ENCODE peak calls at places on chromosomes 12 and 14, in five cellular contexts. P is upper lobe of left lung, S is transverse colon, C is GM23338, O is Panc1. W is an unnamed sample. For H3K4me1, the result is how much of the 10 kb centered on the place peaks cover.

GRCh38 chr14:90903101-90903500 is 86.9 kb upstream of the TTC7B start:
- DNase-seq in P (peak), S (peak), C (peak), O (peak), W (no peak)

GRCh38 chr12:288687-289086 is 26.1 kb upstream of the SLC6A13 start:
- DNase-seq in P (no peak), S (no peak), C (no peak), O (no peak), W (no peak)

GRCh38 chr12:1939745-1940607 is 21.5 kb upstream of the CACNA2D4 start:
- DNase-seq in P (peak), S (peak), C (peak), O (peak), W (peak)

GRCh38 chr12:16605666-16606116 is 271 bp downstream of the LMO3 start:
- DNase-seq in P (no peak), S (no peak), C (peak), O (no peak), W (no peak)

GRCh38 chr12:124852329-124852831 is 11.3 kb downstream of the SCARB1 start:
- DNase-seq in P (peak), S (peak), C (no peak), O (no peak), W (no peak)

GRCh38 chr14:105162374-105162979 is 6.1 kb downstream of the JAG2 start:
- DNase-seq in P (peak), S (no peak), C (no peak), O (no peak), W (peak)

GRCh38 chr12:52521581-52522266 is 1.5 kb upstream of the KRT5 start:
- DNase-seq in P (no peak), S (no peak), C (peak), O (no peak), W (peak)

GRCh38 chr12:33476058-33476457 is 36.4 kb upstream of the SYT10 start:
- DNase-seq in P (no peak), S (no peak), C (no peak), O (no peak), W (no peak)

GRCh38 chr14:35991356-35991755 is 165.2 kb downstream of the BRMS1L start:
- DNase-seq in P (no peak), S (no peak), C (no peak), O (no peak), W (peak)

GRCh38 chr12:49208146-49208545 is 19.3 kb upstream of the TUBA1A start:
- DNase-seq in P (no peak), S (no peak), C (no peak), O (no peak), W (no peak)

GRCh38 chr14:101359221-101360044 is 201.9 kb upstream of the DIO3 start:
- DNase-seq in P (no peak), S (peak), C (no peak), O (no peak), W (peak)

GRCh38 chr12:67716817-67717216 is 68.3 kb downstream of the DYRK2 start:
- DNase-seq in P (no peak), S (no peak), C (no peak), O (no peak), W (no peak)

GRCh38 chr12:93186131-93186530 is 191.6 kb upstream of the NUDT4 start:
- DNase-seq in P (no peak), S (no peak), C (no peak), O (no peak), W (no peak)

GRCh38 chr12:62194616-62195015 is 65.6 kb upstream of the USP15 start:
- DNase-seq in P (no peak), S (no peak), C (no peak), O (no peak), W (no peak)

GRCh38 chr14:61281186-61281676 is at the start of gene TMEM30B:
- DNase-seq in P (peak), S (peak), C (peak), O (no peak), W (no peak)

GRCh38 chr14:58563981-58564380 is 73.8 kb upstream of the DACT1 start:
- DNase-seq in P (no peak), S (no peak), C (no peak), O (no peak), W (no peak)

GRCh38 chr14:73457935-73458218 is 469 bp downstream of the NUMB start:
- DNase-seq in P (peak), S (peak), C (no peak), O (no peak), W (no peak)

GRCh38 chr14:101202627-101203404 is 299.3 kb upstream of the RTL1 start:
- DNase-seq in P (peak), S (no peak), C (no peak), O (no peak), W (peak)

GRCh38 chr14:90140298-90140955 is 78.6 kb downstream of the KCNK13 start:
- DNase-seq in P (no peak), S (no peak), C (peak), O (no peak), W (no peak)

GRCh38 chr12:12979731-12980259 is 20.3 kb downstream of the HEBP1 start:
- DNase-seq in P (no peak), S (no peak), C (peak), O (no peak), W (no peak)

GRCh38 chr12:131121705-131122405 is 168.1 kb downstream of the ADGRD1 start:
- DNase-seq in P (peak), S (no peak), C (no peak), O (no peak), W (no peak)

GRCh38 chr12:50102186-50102585 is 1.6 kb upstream of the GPD1 start:
- DNase-seq in P (no peak), S (no peak), C (no peak), O (no peak), W (no peak)

GRCh38 chr14:23605931-23606585 is 27.5 kb upstream of the JPH4 start:
- DNase-seq in P (no peak), S (no peak), C (no peak), O (no peak), W (no peak)

GRCh38 chr12:67483871-67484554 is 164.5 kb upstream of the DYRK2 start:
- DNase-seq in P (no peak), S (no peak), C (no peak), O (no peak), W (no peak)

GRCh38 chr14:106518054-106518943 is 991.9 kb downstream of the TMEM121 start:
- DNase-seq in P (peak), S (peak), C (peak), O (peak), W (no peak)

GRCh38 chr14:101361044-101361443 is 200.3 kb upstream of the DIO3 start:
- DNase-seq in P (no peak), S (no peak), C (no peak), O (no peak), W (peak)

GRCh38 chr14:90301580-90302181 is 30.1 kb downstream of the NRDE2 start:
- DNase-seq in P (no peak), S (no peak), C (peak), O (peak), W (no peak)

GRCh38 chr12:131869871-131870418 is 24.5 kb upstream of the ULK1 start:
- DNase-seq in P (no peak), S (no peak), C (no peak), O (peak), W (no peak)

GRCh38 chr12:123363743-123364531 is 710 bp downstream of the SBNO1 start:
- DNase-seq in P (peak), S (peak), C (peak), O (no peak), W (no peak)

GRCh38 chr12:106302401-106303201 is at the start of gene TCP11L2:
- DNase-seq in P (peak), S (peak), C (peak), O (no peak), W (peak)

GRCh38 chr14:65069874-65070709 is 32.2 kb downstream of the MAX start:
- DNase-seq in P (peak), S (peak), C (no peak), O (no peak), W (no peak)

GRCh38 chr14:81400852-81401251 is 728 bp upstream of the STON2 start:
- DNase-seq in P (peak), S (peak), C (peak), O (no peak), W (peak)

GRCh38 chr12:11689591-11690158 is 40.2 kb downstream of the ETV6 start:
- DNase-seq in P (no peak), S (no peak), C (no peak), O (no peak), W (no peak)

GRCh38 chr14:61609143-61609851 is 86.0 kb upstream of the HIF1A start:
- DNase-seq in P (no peak), S (no peak), C (peak), O (no peak), W (no peak)

GRCh38 chr14:93683241-93683640 is 105.0 kb downstream of the PRIMA1 start:
- DNase-seq in P (no peak), S (no peak), C (peak), O (no peak), W (no peak)

GRCh38 chr14:56801920-56802319 is 8.4 kb downstream of the OTX2 start:
- DNase-seq in P (no peak), S (no peak), C (no peak), O (no peak), W (no peak)

GRCh38 chr12:130858084-130858483 is 13.8 kb upstream of the RAN start:
- DNase-seq in P (no peak), S (no peak), C (no peak), O (no peak), W (no peak)

DNA sequence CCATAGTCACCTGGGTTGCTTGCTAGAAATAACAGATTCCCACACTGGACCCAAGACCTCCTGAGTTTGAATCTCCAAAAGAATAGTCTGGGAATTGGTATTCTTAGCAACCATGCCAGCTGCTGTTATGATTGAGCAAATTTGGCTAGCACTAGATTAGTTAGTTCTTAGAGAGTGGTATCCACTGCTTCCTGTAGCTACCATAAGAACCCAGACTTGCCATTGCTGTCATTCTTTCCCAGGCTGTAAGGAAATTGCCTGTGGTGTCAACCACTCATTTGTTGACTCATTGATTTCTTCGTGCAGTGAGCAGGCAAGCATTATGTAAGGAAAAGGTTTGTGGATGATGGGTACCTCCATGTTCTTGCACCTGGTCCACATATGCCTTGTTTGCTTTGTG is 201.8 kb upstream of the RGS6 start:
- DNase-seq in P (no peak), S (no peak), C (no peak), O (no peak), W (no peak)
- H3K4me1 ChIP-seq in P (under half), S (under half), C (under half), O (under half), W (under half)

GRCh38 chr12:6936642-6937480 is 6.8 kb upstream of the RNU7-1 start:
- DNase-seq in P (no peak), S (no peak), C (peak), O (no peak), W (no peak)
- TF ChIP-seq POLR2AphosphoS5 in P (no peak), S (peak), C (peak), O (no peak), W (peak)

GRCh38 chr12:27504506-27504905 is 19.5 kb upstream of the PPFIBP1 start:
- DNase-seq in P (no peak), S (no peak), C (no peak), O (no peak), W (no peak)
- TF ChIP-seq CTCF in P (no peak), S (no peak), C (no peak), O (no peak), W (no peak)

GRCh38 chr12:57226588-57227314 is 2.8 kb upstream of the SHMT2 start:
- DNase-seq in P (no peak), S (no peak), C (peak), O (no peak), W (no peak)
- H3K4me1 ChIP-seq in P (under half), S (under half), C (half or more), O (under half), W (under half)

GRCh38 chr12:122235741-122236140 is 9.9 kb upstream of the DIABLO start:
- DNase-seq in P (no peak), S (no peak), C (no peak), O (no peak), W (no peak)
- TF ChIP-seq POLR2AphosphoS5 in P (no peak), S (no peak), C (no peak), O (no peak), W (no peak)